ENCODE peak calls at places on chromosomes 13 and 19, in ten cellular contexts. One of them, this sample, is unnamed.

GRCh38 chr13:66040506-66040905 is 1189.6 kb downstream of the PCDH9 start:
- DNase-seq in fibroblast of lung: no peak
- DNase-seq in esophagus squamous epithelium: no peak
- DNase-seq in left lung: no peak
- DNase-seq in pancreas: no peak
- DNase-seq in mammary epithelial cell: no peak
- DNase-seq in heart right ventricle: no peak
- DNase-seq in tibial nerve: no peak
- DNase-seq in CD8-positive, alpha-beta T cell: no peak
- DNase-seq in IMR-90: no peak
- DNase-seq in this sample: no peak

GRCh38 chr19:39916851-39917396 is 17.5 kb downstream of the FCGBP start:
- DNase-seq in heart right ventricle: no peak
- DNase-seq in esophagus squamous epithelium: no peak
- DNase-seq in pancreas: no peak
- DNase-seq in fibroblast of lung: no peak
- DNase-seq in tibial nerve: no peak
- DNase-seq in mammary epithelial cell: no peak
- DNase-seq in IMR-90: no peak
- DNase-seq in left lung: no peak
- DNase-seq in CD8-positive, alpha-beta T cell: no peak
- DNase-seq in this sample: no peak

GRCh38 chr19:27867981-27868380 is 1345.0 kb downstream of the UQCRFS1 start:
- DNase-seq in CD8-positive, alpha-beta T cell: no peak
- DNase-seq in mammary epithelial cell: no peak
- DNase-seq in IMR-90: no peak
- DNase-seq in left lung: no peak
- DNase-seq in tibial nerve: no peak
- DNase-seq in esophagus squamous epithelium: no peak
- DNase-seq in fibroblast of lung: no peak
- DNase-seq in pancreas: no peak
- DNase-seq in heart right ventricle: no peak
- DNase-seq in this sample: no peak

GRCh38 chr19:18417250-18418033 is 1.8 kb upstream of the SSBP4 start:
- DNase-seq in tibial nerve: peak; percentile 63
- DNase-seq in esophagus squamous epithelium: no peak
- DNase-seq in left lung: peak; percentile 95
- DNase-seq in mammary epithelial cell: no peak
- DNase-seq in CD8-positive, alpha-beta T cell: no peak
- DNase-seq in fibroblast of lung: peak; percentile 83
- DNase-seq in heart right ventricle: peak; percentile 91
- DNase-seq in IMR-90: peak; percentile 73
- DNase-seq in pancreas: peak; percentile 78
- DNase-seq in this sample: peak; percentile 87

GRCh38 chr13:63408227-63409202 is 1992.9 kb upstream of the PCDH20 start:
- DNase-seq in left lung: no peak
- DNase-seq in mammary epithelial cell: no peak
- DNase-seq in IMR-90: peak; percentile 50
- DNase-seq in tibial nerve: no peak
- DNase-seq in esophagus squamous epithelium: no peak
- DNase-seq in fibroblast of lung: peak; percentile 38
- DNase-seq in CD8-positive, alpha-beta T cell: no peak
- DNase-seq in pancreas: no peak
- DNase-seq in heart right ventricle: no peak
- DNase-seq in this sample: no peak

GRCh38 chr13:25018729-25019115 is 77.2 kb upstream of the PABPC3 start:
- DNase-seq in fibroblast of lung: no peak
- DNase-seq in tibial nerve: no peak
- DNase-seq in left lung: peak; percentile 77
- DNase-seq in CD8-positive, alpha-beta T cell: no peak
- DNase-seq in mammary epithelial cell: no peak
- DNase-seq in esophagus squamous epithelium: no peak
- DNase-seq in IMR-90: no peak
- DNase-seq in heart right ventricle: no peak
- DNase-seq in pancreas: no peak
- DNase-seq in this sample: no peak

GRCh38 chr13:108084840-108085239 is 130.5 kb downstream of the LIG4 start:
- DNase-seq in IMR-90: no peak
- DNase-seq in mammary epithelial cell: no peak
- DNase-seq in heart right ventricle: no peak
- DNase-seq in left lung: no peak
- DNase-seq in esophagus squamous epithelium: no peak
- DNase-seq in pancreas: no peak
- DNase-seq in fibroblast of lung: no peak
- DNase-seq in tibial nerve: no peak
- DNase-seq in CD8-positive, alpha-beta T cell: no peak
- DNase-seq in this sample: no peak

GRCh38 chr13:101157261-101157660 is 259.0 kb downstream of the NALCN start:
- DNase-seq in pancreas: no peak
- DNase-seq in fibroblast of lung: peak; percentile 55
- DNase-seq in heart right ventricle: no peak
- DNase-seq in mammary epithelial cell: peak; percentile 18
- DNase-seq in esophagus squamous epithelium: no peak
- DNase-seq in IMR-90: no peak
- DNase-seq in CD8-positive, alpha-beta T cell: no peak
- DNase-seq in tibial nerve: no peak
- DNase-seq in left lung: no peak
- DNase-seq in this sample: no peak

GRCh38 chr13:48571121-48571901 is 38.4 kb upstream of the RCBTB2 start:
- DNase-seq in mammary epithelial cell: peak; percentile 43
- DNase-seq in IMR-90: peak; percentile 81
- DNase-seq in CD8-positive, alpha-beta T cell: no peak
- DNase-seq in pancreas: no peak
- DNase-seq in fibroblast of lung: peak; percentile 82
- DNase-seq in heart right ventricle: peak; percentile 59
- DNase-seq in esophagus squamous epithelium: no peak
- DNase-seq in tibial nerve: no peak
- DNase-seq in left lung: no peak
- DNase-seq in this sample: no peak

GRCh38 chr19:45103200-45103624 is 10.2 kb downstream of the PPP1R37 start:
- DNase-seq in heart right ventricle: no peak
- DNase-seq in IMR-90: no peak
- DNase-seq in left lung: no peak
- DNase-seq in esophagus squamous epithelium: no peak
- DNase-seq in pancreas: no peak
- DNase-seq in mammary epithelial cell: no peak
- DNase-seq in CD8-positive, alpha-beta T cell: peak; percentile 29
- DNase-seq in fibroblast of lung: no peak
- DNase-seq in tibial nerve: no peak
- DNase-seq in this sample: peak; percentile 65

GRCh38 chr19:33659835-33660234 is 38.1 kb downstream of the CHST8 start:
- DNase-seq in fibroblast of lung: no peak
- DNase-seq in mammary epithelial cell: no peak
- DNase-seq in tibial nerve: no peak
- DNase-seq in heart right ventricle: no peak
- DNase-seq in IMR-90: no peak
- DNase-seq in pancreas: peak; percentile 13
- DNase-seq in left lung: no peak
- DNase-seq in esophagus squamous epithelium: no peak
- DNase-seq in CD8-positive, alpha-beta T cell: no peak
- DNase-seq in this sample: no peak

DNA sequence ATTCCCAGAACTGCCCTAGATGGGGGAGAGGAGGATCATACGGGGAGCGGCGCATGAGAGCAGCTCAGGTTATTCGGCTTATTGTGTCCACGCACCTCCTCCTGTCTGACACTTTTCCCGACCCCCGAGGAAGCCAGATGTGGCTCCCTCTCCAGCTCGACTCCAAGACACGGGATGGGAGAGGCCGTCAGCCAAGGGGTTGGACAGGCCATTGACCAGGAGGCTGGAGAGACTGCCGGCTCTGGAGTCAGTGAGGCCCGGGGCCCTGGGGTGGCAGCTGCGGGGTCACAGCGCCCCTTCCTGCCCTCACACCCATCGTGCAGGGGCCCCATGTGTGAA is 2.9 kb downstream of the DMKN start:
- DNase-seq in esophagus squamous epithelium: no peak
- DNase-seq in IMR-90: no peak
- DNase-seq in pancreas: no peak
- DNase-seq in left lung: no peak
- DNase-seq in mammary epithelial cell: no peak
- DNase-seq in heart right ventricle: no peak
- DNase-seq in tibial nerve: no peak
- DNase-seq in CD8-positive, alpha-beta T cell: no peak
- DNase-seq in fibroblast of lung: no peak
- DNase-seq in this sample: no peak
- H3K4me3 ChIP-seq in esophagus squamous epithelium: peak overlapping the region; percentile 62
- H3K4me3 ChIP-seq in IMR-90: peak overlapping the region; percentile 25
- H3K4me3 ChIP-seq in pancreas: peak overlapping the region; percentile 26
- H3K4me3 ChIP-seq in left lung: no peak overlapping the region
- H3K4me3 ChIP-seq in mammary epithelial cell: peak overlapping the region; percentile 52
- H3K4me3 ChIP-seq in heart right ventricle: peak overlapping the region; percentile 56
- H3K4me3 ChIP-seq in tibial nerve: no peak overlapping the region
- H3K4me3 ChIP-seq in CD8-positive, alpha-beta T cell: peak overlapping the region; percentile 59
- H3K4me3 ChIP-seq in fibroblast of lung: no peak overlapping the region
- H3K4me3 ChIP-seq in this sample: peak overlapping the region; percentile 56

GRCh38 chr13:41345921-41346589 is 35.0 kb downstream of the NAA16 start:
- DNase-seq in IMR-90: peak; percentile 44
- DNase-seq in heart right ventricle: no peak
- DNase-seq in CD8-positive, alpha-beta T cell: no peak
- DNase-seq in fibroblast of lung: peak; percentile 53
- DNase-seq in tibial nerve: no peak
- DNase-seq in mammary epithelial cell: no peak
- DNase-seq in pancreas: no peak
- DNase-seq in left lung: no peak
- DNase-seq in esophagus squamous epithelium: no peak
- DNase-seq in this sample: no peak

GRCh38 chr13:41345165-41345920 is 34.3 kb downstream of the NAA16 start:
- DNase-seq in CD8-positive, alpha-beta T cell: no peak
- DNase-seq in tibial nerve: no peak
- DNase-seq in left lung: no peak
- DNase-seq in heart right ventricle: no peak
- DNase-seq in mammary epithelial cell: no peak
- DNase-seq in pancreas: no peak
- DNase-seq in esophagus squamous epithelium: no peak
- DNase-seq in IMR-90: no peak
- DNase-seq in fibroblast of lung: peak; percentile 3
- DNase-seq in this sample: no peak

GRCh38 chr13:41344358-41344757 is 33.3 kb downstream of the NAA16 start:
- DNase-seq in pancreas: no peak
- DNase-seq in esophagus squamous epithelium: no peak
- DNase-seq in CD8-positive, alpha-beta T cell: no peak
- DNase-seq in tibial nerve: no peak
- DNase-seq in IMR-90: no peak
- DNase-seq in heart right ventricle: no peak
- DNase-seq in fibroblast of lung: no peak
- DNase-seq in left lung: no peak
- DNase-seq in mammary epithelial cell: no peak
- DNase-seq in this sample: no peak
- H3K4me1 ChIP-seq in pancreas: no peaks in the 10 kb centered on the region
- H3K4me1 ChIP-seq in esophagus squamous epithelium: peaks cover 3% of the 10 kb centered on the region
- H3K4me1 ChIP-seq in CD8-positive, alpha-beta T cell: peaks cover 26% of the 10 kb centered on the region
- H3K4me1 ChIP-seq in tibial nerve: no peaks in the 10 kb centered on the region
- H3K4me1 ChIP-seq in IMR-90: no peaks in the 10 kb centered on the region
- H3K4me1 ChIP-seq in heart right ventricle: no peaks in the 10 kb centered on the region
- H3K4me1 ChIP-seq in fibroblast of lung: no peaks in the 10 kb centered on the region
- H3K4me1 ChIP-seq in left lung: no peaks in the 10 kb centered on the region
- H3K4me1 ChIP-seq in mammary epithelial cell: no peaks in the 10 kb centered on the region
- H3K4me1 ChIP-seq in this sample: no peaks in the 10 kb centered on the region

DNA sequence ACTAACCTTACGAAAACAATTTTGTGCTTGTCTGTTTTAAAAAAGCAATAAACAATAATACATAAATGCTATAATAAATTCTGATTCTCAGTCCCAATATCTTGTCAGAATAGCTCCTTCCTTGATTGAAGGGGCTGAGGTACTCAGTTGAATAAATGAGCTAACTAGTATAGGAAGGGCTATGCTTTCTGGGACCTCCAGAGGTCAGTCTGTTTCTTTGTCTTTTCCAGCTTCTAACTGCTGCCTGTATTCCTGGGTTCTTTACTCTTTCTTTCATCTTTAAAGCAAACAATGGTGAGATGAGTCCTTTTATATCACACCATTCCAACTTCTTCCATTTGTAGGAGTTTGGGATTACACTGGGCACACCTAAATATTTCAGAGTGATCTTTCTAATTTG is 1297.0 kb upstream of the ATXN8OS start:
- DNase-seq in mammary epithelial cell: no peak
- DNase-seq in esophagus squamous epithelium: no peak
- DNase-seq in pancreas: no peak
- DNase-seq in tibial nerve: no peak
- DNase-seq in left lung: no peak
- DNase-seq in fibroblast of lung: no peak
- DNase-seq in heart right ventricle: no peak
- DNase-seq in CD8-positive, alpha-beta T cell: no peak
- DNase-seq in IMR-90: no peak
- DNase-seq in this sample: no peak
- TF ChIP-seq CTCF in mammary epithelial cell: no peak
- TF ChIP-seq CTCF in esophagus squamous epithelium: no peak
- TF ChIP-seq CTCF in pancreas: no peak
- TF ChIP-seq CTCF in tibial nerve: no peak
- TF ChIP-seq CTCF in left lung: no peak
- TF ChIP-seq CTCF in fibroblast of lung: no peak
- TF ChIP-seq CTCF in heart right ventricle: no peak
- TF ChIP-seq CTCF in CD8-positive, alpha-beta T cell: no peak
- TF ChIP-seq CTCF in IMR-90: no peak
- TF ChIP-seq CTCF in this sample: no peak

GRCh38 chr13:29934531-29935308 is 84.3 kb upstream of the UBL3 start:
- DNase-seq in heart right ventricle: no peak
- DNase-seq in tibial nerve: no peak
- DNase-seq in esophagus squamous epithelium: no peak
- DNase-seq in pancreas: no peak
- DNase-seq in left lung: no peak
- DNase-seq in IMR-90: no peak
- DNase-seq in CD8-positive, alpha-beta T cell: no peak
- DNase-seq in mammary epithelial cell: no peak
- DNase-seq in fibroblast of lung: no peak
- DNase-seq in this sample: no peak
- H3K4me3 ChIP-seq in heart right ventricle: no peak overlapping the region
- H3K4me3 ChIP-seq in tibial nerve: no peak overlapping the region
- H3K4me3 ChIP-seq in esophagus squamous epithelium: no peak overlapping the region
- H3K4me3 ChIP-seq in pancreas: no peak overlapping the region
- H3K4me3 ChIP-seq in left lung: no peak overlapping the region
- H3K4me3 ChIP-seq in IMR-90: no peak overlapping the region
- H3K4me3 ChIP-seq in CD8-positive, alpha-beta T cell: no peak overlapping the region
- H3K4me3 ChIP-seq in mammary epithelial cell: no peak overlapping the region
- H3K4me3 ChIP-seq in fibroblast of lung: no peak overlapping the region
- H3K4me3 ChIP-seq in this sample: no peak overlapping the region

DNA sequence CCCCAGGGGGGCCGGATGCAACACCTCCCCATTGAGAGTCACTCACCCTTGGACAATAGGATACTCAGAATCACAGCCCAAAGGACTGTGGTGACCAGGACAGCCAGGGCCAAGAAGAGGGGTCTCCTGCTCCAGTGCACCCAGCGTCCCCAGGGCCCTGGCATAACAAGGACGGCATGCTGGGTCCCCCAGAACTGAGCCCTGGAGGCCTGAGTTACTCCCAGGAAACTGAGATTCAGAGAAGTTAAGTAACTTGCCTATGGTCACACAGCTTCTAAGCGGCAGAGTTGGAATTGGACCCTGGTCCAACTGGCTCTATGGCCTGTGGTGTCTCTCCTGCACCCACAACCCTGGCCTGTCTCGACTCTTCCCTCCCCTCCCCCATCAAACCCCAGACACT is 295 bp downstream of the CLEC4G start:
- DNase-seq in IMR-90: no peak
- DNase-seq in heart right ventricle: no peak
- DNase-seq in esophagus squamous epithelium: no peak
- DNase-seq in left lung: no peak
- DNase-seq in pancreas: no peak
- DNase-seq in CD8-positive, alpha-beta T cell: no peak
- DNase-seq in tibial nerve: no peak
- DNase-seq in mammary epithelial cell: no peak
- DNase-seq in fibroblast of lung: no peak
- DNase-seq in this sample: no peak
- H3K4me1 ChIP-seq in IMR-90: no peaks in the 10 kb centered on the region
- H3K4me1 ChIP-seq in heart right ventricle: no peaks in the 10 kb centered on the region
- H3K4me1 ChIP-seq in esophagus squamous epithelium: peaks cover 8% of the 10 kb centered on the region
- H3K4me1 ChIP-seq in left lung: no peaks in the 10 kb centered on the region
- H3K4me1 ChIP-seq in pancreas: no peaks in the 10 kb centered on the region
- H3K4me1 ChIP-seq in CD8-positive, alpha-beta T cell: peaks cover 18% of the 10 kb centered on the region
- H3K4me1 ChIP-seq in tibial nerve: no peaks in the 10 kb centered on the region
- H3K4me1 ChIP-seq in mammary epithelial cell: no peaks in the 10 kb centered on the region
- H3K4me1 ChIP-seq in fibroblast of lung: no peaks in the 10 kb centered on the region
- H3K4me1 ChIP-seq in this sample: peaks cover 4% of the 10 kb centered on the region